ENCODE peak calls at places on chromosomes 7 and 10, in four cellular contexts. W is SK-N-SH, R is H1, A is K562. D is an unnamed sample.

GRCh38 chr10:70381491-70382421 is 669 bp downstream of the LRRC20 start:
- DNase-seq in A (peak), R (peak), W (peak), D (peak)

GRCh38 chr7:100465702-100466311 is 1.7 kb upstream of the SPACDR start:
- DNase-seq in A (peak), R (no peak), W (peak), D (peak)

GRCh38 chr7:66576646-66577045 is 52.0 kb upstream of the KCTD7 start:
- DNase-seq in A (no peak), R (no peak), W (no peak), D (no peak)

GRCh38 chr10:28382520-28383269 is 79.8 kb upstream of the MPP7 start:
- DNase-seq in R (no peak), W (no peak), A (no peak), D (no peak)

GRCh38 chr7:113710310-113711106 is 208.3 kb downstream of the PPP1R3A start:
- DNase-seq in R (no peak), W (peak), A (peak), D (peak)

GRCh38 chr10:44689368-44689767 is 221.8 kb upstream of the TMEM72 start:
- DNase-seq in W (no peak), A (no peak), R (no peak), D (peak)

GRCh38 chr7:151402029-151402835 is 7.6 kb downstream of the WDR86 start:
- DNase-seq in R (no peak), W (peak), A (no peak), D (no peak)

GRCh38 chr10:77328272-77328816 is 309.3 kb downstream of the KCNMA1 start:
- DNase-seq in R (peak), A (peak), W (no peak), D (peak)

GRCh38 chr7:101951757-101952156 is 134.3 kb downstream of the CUX1 start:
- DNase-seq in R (no peak), A (no peak), W (no peak), D (no peak)

GRCh38 chr7:48938539-48938938 is 14.2 kb downstream of the CDC14C start:
- DNase-seq in R (no peak), W (no peak), A (no peak), D (no peak)

GRCh38 chr7:155709453-155709852 is 65.0 kb downstream of the RBM33 start:
- DNase-seq in R (no peak), W (no peak), A (no peak), D (no peak)

GRCh38 chr7:93949468-93949867 is 27.9 kb downstream of the GNG11 start:
- DNase-seq in W (peak), R (no peak), A (no peak), D (no peak)

GRCh38 chr7:89029864-89030263 is 234.3 kb upstream of the TEX47 start:
- DNase-seq in A (no peak), W (no peak), R (no peak), D (no peak)

GRCh38 chr10:23034790-23035189 is 60.6 kb upstream of the MSRB2 start:
- DNase-seq in A (no peak), W (no peak), R (no peak), D (no peak)

GRCh38 chr10:99630439-99630838 is 10.2 kb upstream of the SLC25A28 start:
- DNase-seq in R (no peak), W (peak), A (no peak), D (no peak)

GRCh38 chr7:149197675-149198074 is 2.3 kb downstream of the ZNF282 start:
- DNase-seq in R (no peak), W (no peak), A (no peak), D (no peak)

GRCh38 chr10:35928017-35928619 is 286.0 kb upstream of the FZD8 start:
- DNase-seq in W (no peak), A (no peak), R (no peak), D (no peak)

GRCh38 chr10:44946201-44946600 is 13.4 kb upstream of the RASSF4 start:
- DNase-seq in A (no peak), W (no peak), R (peak), D (no peak)

GRCh38 chr10:67606572-67606971 is 89.4 kb downstream of the CTNNA3 start:
- DNase-seq in W (no peak), A (no peak), R (no peak), D (no peak)

GRCh38 chr10:1594372-1595241 is 142.7 kb downstream of the ADARB2 start:
- DNase-seq in A (no peak), R (no peak), W (no peak), D (no peak)

GRCh38 chr7:155594961-155595366 is 48.6 kb upstream of the CNPY1 start:
- DNase-seq in W (no peak), A (no peak), R (no peak), D (peak)

GRCh38 chr7:98879198-98879988 is 1.1 kb downstream of the TRRAP start:
- DNase-seq in A (peak), W (peak), R (peak), D (no peak)

GRCh38 chr7:35613150-35613549 is 81.8 kb downstream of the HERPUD2 start:
- DNase-seq in R (no peak), A (no peak), W (no peak), D (no peak)

GRCh38 chr10:121974019-121974534 is 940 bp downstream of the NSMCE4A start:
- DNase-seq in W (no peak), R (no peak), A (no peak), D (no peak)

GRCh38 chr10:33274096-33274785 is 60.2 kb downstream of the NRP1 start:
- DNase-seq in W (no peak), A (no peak), R (no peak), D (no peak)

GRCh38 chr10:12656518-12657142 is 307.3 kb downstream of the CAMK1D start:
- DNase-seq in A (peak), W (peak), R (no peak), D (no peak)

GRCh38 chr7:101436857-101437576 is 74.3 kb downstream of the COL26A1 start:
- DNase-seq in A (peak), W (peak), R (peak), D (peak)

GRCh38 chr7:80417211-80417793 is 94.6 kb downstream of the GNAT3 start:
- DNase-seq in R (no peak), A (no peak), W (no peak), D (no peak)

GRCh38 chr10:31059323-31059722 is 27.7 kb upstream of the ZNF438 start:
- DNase-seq in R (no peak), W (no peak), A (no peak), D (no peak)

GRCh38 chr7:143965280-143965679 is 10.6 kb downstream of the OR2F1 start:
- DNase-seq in R (no peak), W (no peak), A (no peak), D (no peak)

GRCh38 chr7:36075561-36075960 is 77.5 kb upstream of the EEPD1 start:
- DNase-seq in A (no peak), R (no peak), W (no peak), D (no peak)

GRCh38 chr10:71767420-71768035 is 5.8 kb downstream of the VSIR start:
- DNase-seq in R (no peak), W (no peak), A (no peak), D (no peak)

GRCh38 chr10:25328361-25328760 is 153.6 kb downstream of the GPR158 start:
- DNase-seq in A (no peak), W (no peak), R (no peak), D (no peak)
- TF ChIP-seq TEAD4 in A (no peak), W (no peak), R (no peak), D (no peak)

GRCh38 chr10:69217119-69217754 is 2.9 kb upstream of the HKDC1 start:
- DNase-seq in W (no peak), R (no peak), A (no peak), D (no peak)
- TF ChIP-seq TEAD4 in W (peak), R (no peak), A (peak), D (no peak)

GRCh38 chr7:77538186-77538907 is 1.3 kb downstream of the PTPN12 start:
- DNase-seq in R (peak), A (peak), W (peak), D (peak)
- TF ChIP-seq TEAD4 in R (no peak), A (no peak), W (no peak), D (no peak)

GRCh38 chr7:119254741-119255140 is 1018.2 kb upstream of the KCND2 start:
- DNase-seq in W (no peak), A (no peak), R (no peak), D (no peak)

GRCh38 chr7:119252962-119253361 is 1020.0 kb upstream of the KCND2 start:
- DNase-seq in A (no peak), R (no peak), W (no peak), D (no peak)

GRCh38 chr7:119256446-119257131 is 1016.4 kb upstream of the KCND2 start:
- DNase-seq in R (no peak), A (no peak), W (no peak), D (no peak)

DNA sequence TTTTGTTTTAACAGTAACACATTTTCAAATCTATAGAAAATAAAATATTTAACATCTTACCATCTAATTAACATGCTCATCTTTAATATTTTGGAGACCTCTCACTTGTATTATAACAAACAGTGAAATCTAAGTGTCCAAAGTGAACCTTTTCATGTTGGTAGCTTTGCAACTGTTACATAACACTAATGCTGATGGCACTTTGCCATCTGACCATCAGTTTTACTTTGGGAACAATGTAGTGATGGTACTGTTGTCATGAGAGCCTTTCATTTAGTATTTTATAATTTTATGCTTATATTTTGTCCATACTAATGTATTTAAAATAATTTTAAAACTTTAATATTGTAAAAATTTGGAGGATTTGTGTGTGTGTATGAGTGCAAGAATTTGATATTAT is 1017.0 kb upstream of the KCND2 start:
- DNase-seq in R (no peak), A (no peak), W (no peak), D (no peak)
- TF ChIP-seq TEAD4 in R (no peak), A (no peak), W (no peak), D (no peak)

DNA sequence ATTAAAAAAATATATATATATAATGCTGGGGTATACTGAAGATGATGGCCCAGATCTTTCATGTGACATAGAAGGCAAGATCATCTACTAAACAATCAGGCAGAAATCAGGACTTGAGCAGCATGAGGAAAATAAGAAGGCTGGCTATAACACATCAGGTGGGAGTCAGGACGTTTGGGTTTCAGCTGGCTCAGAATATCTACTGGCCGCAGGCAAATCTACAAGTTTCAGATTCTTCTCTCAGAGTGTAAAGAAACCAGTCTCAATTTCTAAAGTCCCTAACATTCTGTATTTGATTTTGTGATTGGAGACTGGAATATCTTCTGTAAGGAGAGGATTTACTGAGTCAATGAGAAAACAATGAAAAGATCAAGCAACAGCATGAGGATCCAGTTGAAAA is 37.7 kb upstream of the FAM3C start:
- DNase-seq in R (no peak), A (no peak), W (no peak), D (no peak)
- TF ChIP-seq TEAD4 in R (no peak), A (no peak), W (no peak), D (no peak)

GRCh38 chr10:75209325-75210192 is 1.0 kb upstream of the VDAC2 start:
- DNase-seq in A (peak), R (no peak), W (peak), D (no peak)

GRCh38 chr10:75210193-75211006 is at the start of gene VDAC2:
- DNase-seq in R (peak), A (peak), W (peak), D (peak)

GRCh38 chr10:75207868-75208167 is 2.8 kb upstream of the VDAC2 start:
- DNase-seq in R (no peak), W (no peak), A (no peak), D (no peak)

GRCh38 chr10:75208177-75208576 is 2.4 kb upstream of the VDAC2 start:
- DNase-seq in W (no peak), R (no peak), A (no peak), D (no peak)

DNA sequence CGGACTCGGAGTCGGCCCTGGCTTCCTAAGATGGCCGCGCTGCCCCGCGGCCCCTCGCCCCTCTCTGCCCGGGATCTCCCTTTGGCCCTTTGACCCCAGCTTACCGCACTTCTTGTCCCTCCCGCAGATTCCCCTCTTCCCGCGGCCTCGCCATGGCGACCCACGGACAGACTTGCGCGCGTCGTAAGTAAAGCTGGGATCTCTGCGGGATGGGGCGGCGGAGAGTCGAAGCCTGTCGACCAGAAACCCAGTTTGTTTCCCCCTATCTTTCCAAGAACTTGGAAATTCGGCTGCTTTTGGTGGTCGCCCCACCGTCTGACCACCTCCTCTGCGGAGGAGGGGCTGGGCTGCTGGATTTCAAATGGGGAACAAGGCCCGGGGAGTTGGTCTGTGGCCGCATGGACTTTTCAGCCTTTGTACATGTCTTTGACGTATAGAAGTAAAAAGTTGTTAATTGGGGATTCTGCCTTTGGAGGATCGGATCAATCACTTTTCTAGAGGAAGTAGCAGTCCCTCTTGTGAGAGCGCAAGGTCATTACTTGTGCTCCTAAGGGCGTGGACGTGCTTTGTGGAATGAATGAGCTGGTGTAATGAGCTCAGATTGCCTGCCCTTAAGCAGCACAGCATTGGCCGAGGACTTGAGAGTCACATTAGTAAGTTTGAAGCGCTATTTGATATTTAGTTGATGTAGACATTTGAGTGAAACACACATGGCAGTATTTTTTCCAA is 575 bp downstream of the VDAC2 start:
- DNase-seq in A (peak), R (no peak), W (peak), D (no peak)
- TF ChIP-seq TEAD4 in A (no peak), R (no peak), W (no peak), D (no peak)

GRCh38 chr7:6252748-6253147 is 19.7 kb downstream of the CYTH3 start:
- DNase-seq in R (no peak), A (no peak), W (no peak), D (no peak)

GRCh38 chr7:6252310-6252709 is 20.1 kb downstream of the CYTH3 start:
- DNase-seq in A (no peak), R (no peak), W (no peak), D (no peak)

GRCh38 chr7:6251653-6252052 is 20.8 kb downstream of the CYTH3 start:
- DNase-seq in R (no peak), W (no peak), A (no peak), D (no peak)

GRCh38 chr7:6248581-6248980 is 23.8 kb downstream of the CYTH3 start:
- DNase-seq in R (no peak), A (no peak), W (no peak), D (no peak)

DNA sequence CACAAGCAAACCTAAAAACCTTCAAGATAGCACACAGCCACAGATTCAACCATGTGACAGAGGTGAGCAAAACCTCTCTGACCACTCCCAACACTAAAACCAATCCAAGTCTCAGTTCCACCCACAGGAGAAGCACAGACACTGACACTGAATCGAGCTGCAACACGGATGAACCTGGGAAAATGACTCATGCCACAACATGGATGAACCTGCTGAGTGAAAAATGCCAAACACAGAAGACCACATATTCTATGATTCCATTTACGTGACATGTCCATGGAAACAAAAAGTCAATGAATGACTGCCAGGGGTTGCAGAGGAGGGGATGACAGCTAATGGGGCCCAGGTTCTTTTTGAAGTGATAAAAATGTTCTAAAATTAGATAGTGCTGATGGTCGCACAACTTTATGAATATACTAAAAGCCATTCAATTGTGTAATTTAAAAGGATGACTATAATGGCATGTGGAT is 22.0 kb downstream of the CYTH3 start:
- DNase-seq in A (no peak), R (no peak), W (no peak), D (no peak)
- TF ChIP-seq TEAD4 in A (no peak), R (no peak), W (no peak), D (no peak)

DNA sequence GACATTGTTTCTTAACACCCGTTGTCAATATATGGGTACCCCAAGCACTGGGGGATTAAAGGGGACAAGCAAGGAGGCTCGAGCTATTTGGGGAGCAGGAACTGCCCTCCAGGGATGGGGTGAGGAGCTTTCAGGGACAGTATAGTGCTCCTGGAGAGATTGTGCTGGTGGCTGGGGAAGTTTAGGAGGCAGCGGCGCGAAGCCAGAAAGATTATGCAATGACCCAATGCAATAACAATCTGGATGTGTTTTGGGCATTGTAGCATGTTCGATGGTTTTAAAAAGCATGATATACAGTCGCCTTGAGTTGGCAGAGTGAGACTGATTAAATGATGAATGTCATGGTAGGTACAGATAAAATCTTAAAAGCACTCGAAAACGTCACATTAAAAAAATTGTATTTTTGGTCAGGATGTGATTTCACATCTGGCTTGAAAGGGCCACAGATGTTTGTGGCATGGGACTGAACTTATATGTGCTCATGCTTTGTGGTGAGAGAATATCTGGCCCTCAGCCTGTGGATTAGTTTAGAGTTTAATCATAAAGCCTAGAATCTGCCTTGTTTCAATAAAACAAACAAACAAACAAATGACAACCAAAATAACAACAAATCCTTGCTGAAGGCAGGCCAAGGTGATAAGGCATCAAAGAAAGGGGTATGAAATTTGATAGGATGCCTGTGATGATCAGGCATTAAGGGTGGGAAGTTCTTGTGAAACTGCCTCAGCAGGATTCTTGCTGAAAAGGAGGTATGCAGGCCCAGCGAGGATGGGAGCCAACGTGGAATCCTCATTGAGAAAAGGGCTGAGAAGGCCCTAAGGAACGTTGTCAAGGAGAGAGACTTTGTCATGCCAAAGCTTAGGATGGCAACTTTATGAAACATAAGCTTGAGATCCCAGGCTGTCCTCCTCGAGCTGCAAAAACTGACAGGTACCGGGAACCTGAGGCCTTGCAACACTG is 417.1 kb upstream of the KLF6 start:
- DNase-seq in A (no peak), W (peak), R (no peak), D (no peak)
- TF ChIP-seq TEAD4 in A (no peak), W (no peak), R (no peak), D (no peak)

DNA sequence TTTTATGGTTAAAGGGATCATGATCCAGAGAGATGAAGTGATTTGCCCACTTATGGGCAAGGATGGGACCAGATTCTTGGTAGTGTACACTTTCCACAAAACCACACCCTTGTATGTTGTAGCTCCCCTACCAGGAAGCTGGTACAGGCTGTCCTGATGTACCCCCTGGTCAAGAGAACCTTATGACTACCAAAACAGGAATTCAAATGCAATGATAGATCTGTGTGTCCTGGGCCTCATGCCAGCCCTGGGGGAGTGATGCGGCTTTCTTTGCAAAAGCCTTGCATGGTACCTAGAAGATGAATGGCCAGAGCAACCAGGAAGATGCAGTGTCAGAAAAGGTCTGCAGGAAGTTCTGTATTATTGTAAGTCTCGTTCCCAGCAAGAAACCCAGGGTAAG is 94.9 kb upstream of the AGK start:
- DNase-seq in R (no peak), W (no peak), A (no peak), D (no peak)
- TF ChIP-seq TEAD4 in R (no peak), W (no peak), A (no peak), D (no peak)